ENCODE peak calls at places on chromosomes 6 and 20, in five cellular contexts. R is iris pigment epithelial cell; I is Jurkat, Clone E6-1; X is NCI-H2227 treated with DMSO at 0.1 percent for 48 hours; C is ovary. E is an unnamed sample.

GRCh38 chr6:15981956-15982355 is 146.9 kb upstream of the MYLIP start:
- DNase-seq in C (no peak), I (no peak), X (no peak), R (no peak), E (no peak)

GRCh38 chr6:150689900-150690590 is 90.4 kb downstream of the PLEKHG1 start:
- DNase-seq in I (no peak), X (no peak), R (no peak), C (no peak), E (no peak)

GRCh38 chr20:24753136-24753535 is 195.9 kb upstream of the CST7 start:
- DNase-seq in C (no peak), X (no peak), R (no peak), I (peak; percentile 25), E (no peak)

GRCh38 chr20:44916586-44916985 is 6.7 kb downstream of the PABPC1L start:
- DNase-seq in R (no peak), I (no peak), X (no peak), C (no peak), E (no peak)

GRCh38 chr6:144757299-144757698 is 472.2 kb downstream of the UTRN start:
- DNase-seq in I (no peak), C (no peak), R (peak; percentile 16), X (no peak), E (no peak)

GRCh38 chr6:170182093-170182780 is 108.6 kb downstream of the DLL1 start:
- DNase-seq in C (no peak), X (no peak), R (no peak), I (no peak), E (no peak)

GRCh38 chr6:112113371-112113770 is 26.0 kb downstream of the FAM229B start:
- DNase-seq in I (no peak), C (no peak), X (no peak), R (no peak), E (no peak)

GRCh38 chr6:166715065-166715464 is 88.0 kb upstream of the RPS6KA2 start:
- DNase-seq in C (no peak), X (no peak), R (no peak), I (no peak), E (no peak)

GRCh38 chr6:328184-328670 is 35.9 kb downstream of the DUSP22 start:
- DNase-seq in C (peak; percentile 25), R (peak; percentile 95), I (no peak), X (no peak), E (no peak)

GRCh38 chr6:118263929-118264486 is 284.1 kb upstream of the PLN start:
- DNase-seq in X (peak; percentile 31), I (no peak), C (no peak), R (peak; percentile 15), E (peak; percentile 56)

GRCh38 chr6:105592329-105592728 is 189.4 kb upstream of the PREP start:
- DNase-seq in R (peak; percentile 63), X (no peak), C (no peak), I (no peak), E (no peak)

GRCh38 chr6:45533394-45533793 is 155.7 kb upstream of the SUPT3H start:
- DNase-seq in I (no peak), X (no peak), R (no peak), C (no peak), E (no peak)

E was measured in testis.